ENCODE peak calls at places on chromosomes 13 and 19, in four cellular contexts. One of them, this sample, is unnamed.

GRCh38 chr19:38204096-38204495 is 19.9 kb downstream of the DPF1 start:
- DNase-seq in H1: no peak
- DNase-seq in K562: peak
- DNase-seq in HepG2: no peak
- DNase-seq in this sample: no peak

GRCh38 chr19:57512845-57513244 is 13.1 kb downstream of the ZNF773 start:
- DNase-seq in HepG2: no peak
- DNase-seq in K562: no peak
- DNase-seq in H1: no peak
- DNase-seq in this sample: no peak

GRCh38 chr13:28059214-28059613 is 41.2 kb downstream of the FLT3 start:
- DNase-seq in HepG2: peak
- DNase-seq in H1: peak
- DNase-seq in K562: peak
- DNase-seq in this sample: no peak

GRCh38 chr13:25847145-25847544 is 204.7 kb downstream of the SHISA2 start:
- DNase-seq in HepG2: no peak
- DNase-seq in H1: no peak
- DNase-seq in K562: no peak
- DNase-seq in this sample: peak

GRCh38 chr19:38044267-38045111 is 137.5 kb downstream of the SIPA1L3 start:
- DNase-seq in HepG2: no peak
- DNase-seq in K562: no peak
- DNase-seq in H1: no peak
- DNase-seq in this sample: no peak

GRCh38 chr13:41344358-41344757 is 33.3 kb downstream of the NAA16 start:
- DNase-seq in HepG2: peak
- DNase-seq in H1: no peak
- DNase-seq in K562: no peak
- DNase-seq in this sample: no peak

GRCh38 chr19:39679056-39679790 is 23.5 kb downstream of the LGALS16 start:
- DNase-seq in K562: no peak
- DNase-seq in H1: no peak
- DNase-seq in HepG2: no peak
- DNase-seq in this sample: peak

GRCh38 chr13:69857188-69857821 is 250.3 kb upstream of the ATXN8OS start:
- DNase-seq in K562: peak
- DNase-seq in H1: no peak
- DNase-seq in HepG2: peak
- DNase-seq in this sample: peak

GRCh38 chr19:32373614-32374295 is 28.3 kb downstream of the ZNF507 start:
- DNase-seq in K562: peak
- DNase-seq in H1: no peak
- DNase-seq in HepG2: peak
- DNase-seq in this sample: no peak

GRCh38 chr19:31354316-31354715 is 5.1 kb upstream of the TSHZ3 start:
- DNase-seq in HepG2: no peak
- DNase-seq in K562: no peak
- DNase-seq in H1: peak
- DNase-seq in this sample: no peak

GRCh38 chr13:77751513-77752456 is 54.3 kb downstream of the SLAIN1 start:
- DNase-seq in H1: no peak
- DNase-seq in HepG2: peak
- DNase-seq in K562: peak
- DNase-seq in this sample: peak

GRCh38 chr19:18969953-18970659 is 29.1 kb upstream of the HOMER3 start:
- DNase-seq in K562: no peak
- DNase-seq in H1: no peak
- DNase-seq in HepG2: no peak
- DNase-seq in this sample: no peak

GRCh38 chr13:113793718-113794085 is 34.7 kb downstream of the TMEM255B start:
- DNase-seq in HepG2: no peak
- DNase-seq in H1: no peak
- DNase-seq in K562: no peak
- DNase-seq in this sample: no peak
- TF ChIP-seq BRCA1 in HepG2: no peak
- TF ChIP-seq BRCA1 in H1: no peak
- TF ChIP-seq BRCA1 in K562: no peak
- TF ChIP-seq BRCA1 in this sample: no peak

GRCh38 chr13:86591862-86592261 is 792.6 kb upstream of the SLITRK6 start:
- DNase-seq in H1: no peak
- DNase-seq in K562: no peak
- DNase-seq in HepG2: no peak
- DNase-seq in this sample: no peak
- TF ChIP-seq BRCA1 in H1: no peak
- TF ChIP-seq BRCA1 in K562: no peak
- TF ChIP-seq BRCA1 in HepG2: no peak
- TF ChIP-seq BRCA1 in this sample: no peak

GRCh38 chr13:20503088-20504083 is 22.3 kb downstream of the CRYL1 start:
- DNase-seq in H1: no peak
- DNase-seq in HepG2: no peak
- DNase-seq in K562: no peak
- DNase-seq in this sample: no peak
- TF ChIP-seq BRCA1 in H1: no peak
- TF ChIP-seq BRCA1 in HepG2: no peak
- TF ChIP-seq BRCA1 in K562: no peak
- TF ChIP-seq BRCA1 in this sample: no peak

GRCh38 chr19:16702123-16702522 is 17.5 kb upstream of the NWD1 start:
- DNase-seq in K562: no peak
- DNase-seq in H1: no peak
- DNase-seq in HepG2: peak
- DNase-seq in this sample: no peak
- TF ChIP-seq BRCA1 in K562: no peak
- TF ChIP-seq BRCA1 in H1: no peak
- TF ChIP-seq BRCA1 in HepG2: no peak
- TF ChIP-seq BRCA1 in this sample: no peak

This sample was measured in GM12878.